ENCODE peak calls at places on chromosomes 13 and 19, in five cellular contexts. Z is transverse colon, T is K562, U is suprapubic skin, D is GM12878. S is an unnamed sample. For H3K36me3, the result is how much of the 10 kb centered on the place peaks cover.

GRCh38 chr19:10074153-10074552 is 12.0 kb upstream of the SHFL start:
- DNase-seq in Z (no peak), T (peak), U (no peak), D (no peak), S (no peak)

GRCh38 chr13:113035209-113035800 is 66.3 kb downstream of the MCF2L start:
- DNase-seq in Z (no peak), T (no peak), U (no peak), D (no peak), S (no peak)

GRCh38 chr13:109668433-109669233 is 117.8 kb downstream of the IRS2 start:
- DNase-seq in Z (no peak), T (no peak), U (no peak), D (no peak), S (no peak)

GRCh38 chr13:111472559-111473460 is 152.4 kb downstream of the TEX29 start:
- DNase-seq in Z (no peak), T (no peak), U (no peak), D (no peak), S (peak)

GRCh38 chr13:41029629-41030028 is 10.5 kb upstream of the ELF1 start:
- DNase-seq in Z (no peak), T (no peak), U (no peak), D (no peak), S (no peak)

GRCh38 chr13:113448885-113449692 is 4.2 kb downstream of the ADPRHL1 start:
- DNase-seq in Z (peak), T (peak), U (peak), D (peak), S (peak)

GRCh38 chr19:48454150-48454730 is 1.1 kb upstream of the KCNJ14 start:
- DNase-seq in Z (no peak), T (no peak), U (peak), D (no peak), S (no peak)

GRCh38 chr13:24085662-24086061 is 74.9 kb upstream of the SPATA13 start:
- DNase-seq in Z (no peak), T (no peak), U (no peak), D (no peak), S (no peak)

GRCh38 chr19:14059652-14060155 is 2.2 kb downstream of the PALM3 start:
- DNase-seq in Z (no peak), T (peak), U (no peak), D (no peak), S (no peak)

GRCh38 chr19:46841458-46842083 is 9.1 kb downstream of the AP2S1 start:
- DNase-seq in Z (peak), T (no peak), U (no peak), D (no peak), S (no peak)

GRCh38 chr13:80862466-80862865 is 521.5 kb upstream of the SPRY2 start:
- DNase-seq in Z (no peak), T (no peak), U (no peak), D (no peak), S (no peak)

GRCh38 chr13:40126301-40127085 is 471.0 kb downstream of the COG6 start:
- DNase-seq in Z (no peak), T (no peak), U (no peak), D (no peak), S (no peak)

GRCh38 chr19:39052846-39053245 is 20.5 kb upstream of the FBXO27 start:
- DNase-seq in Z (no peak), T (no peak), U (no peak), D (no peak), S (no peak)

GRCh38 chr19:10760268-10760944 is 42.5 kb downstream of the DNM2 start:
- DNase-seq in Z (peak), T (no peak), U (no peak), D (no peak), S (no peak)

GRCh38 chr13:63161219-63161618 is 1745.6 kb upstream of the PCDH20 start:
- DNase-seq in Z (no peak), T (no peak), U (no peak), D (no peak), S (no peak)

GRCh38 chr19:38538793-38539528 is 78.8 kb downstream of the MAP4K1 start:
- DNase-seq in Z (no peak), T (no peak), U (no peak), D (no peak), S (no peak)

GRCh38 chr19:14318873-14319272 is 62.4 kb upstream of the ADGRE5 start:
- DNase-seq in Z (peak), T (peak), U (no peak), D (no peak), S (no peak)

GRCh38 chr19:9961103-9961502 is 24.8 kb upstream of the OLFM2 start:
- DNase-seq in Z (no peak), T (no peak), U (no peak), D (no peak), S (no peak)

GRCh38 chr19:28372800-28373199 is 840.2 kb downstream of the UQCRFS1 start:
- DNase-seq in Z (no peak), T (no peak), U (no peak), D (no peak), S (no peak)

GRCh38 chr13:26600345-26600761 is 42.9 kb downstream of the WASF3 start:
- DNase-seq in Z (no peak), T (no peak), U (no peak), D (no peak), S (peak)

GRCh38 chr19:53978975-53979801 is 12.2 kb upstream of the CACNG6 start:
- DNase-seq in Z (no peak), T (no peak), U (no peak), D (no peak), S (no peak)

GRCh38 chr13:59358014-59358413 is 805.7 kb downstream of the DIAPH3 start:
- DNase-seq in Z (no peak), T (no peak), U (no peak), D (no peak), S (no peak)

GRCh38 chr19:40442328-40443130 is 1.6 kb downstream of the SERTAD3 start:
- DNase-seq in Z (peak), T (no peak), U (no peak), D (no peak), S (no peak)

DNA sequence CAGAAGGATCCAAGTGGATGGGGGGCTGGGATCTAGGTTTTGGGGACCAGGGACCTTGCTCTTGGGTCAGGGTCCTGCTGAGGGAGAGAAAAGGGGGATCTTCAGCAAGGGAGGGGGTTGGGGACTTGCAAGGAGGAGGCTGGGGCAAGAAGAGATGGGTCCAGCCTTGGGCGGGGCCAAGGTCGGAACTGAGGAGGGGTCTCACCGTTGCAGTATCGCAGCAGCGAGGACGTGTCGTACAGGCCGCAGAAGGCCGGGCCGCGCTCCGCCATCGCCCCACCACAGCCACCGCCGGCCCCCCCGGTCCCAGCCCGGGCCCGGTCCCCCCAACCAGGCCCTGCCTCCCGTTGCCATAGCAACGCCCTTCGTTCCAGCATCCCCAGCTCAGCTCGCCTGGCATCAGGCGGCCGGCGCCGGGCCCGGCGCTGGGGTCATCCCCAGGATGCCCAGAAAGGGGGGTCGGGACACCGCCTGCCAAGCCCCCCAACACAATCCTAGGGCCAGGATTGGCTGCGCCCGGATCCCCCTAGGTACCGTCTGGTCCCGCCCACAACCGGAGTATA is 6.0 kb upstream of the EML2 start:
- DNase-seq in Z (no peak), T (no peak), U (no peak), D (no peak), S (peak)
- TF ChIP-seq EP300 in Z (no peak), T (no peak), U (no peak), D (no peak), S (no peak)

DNA sequence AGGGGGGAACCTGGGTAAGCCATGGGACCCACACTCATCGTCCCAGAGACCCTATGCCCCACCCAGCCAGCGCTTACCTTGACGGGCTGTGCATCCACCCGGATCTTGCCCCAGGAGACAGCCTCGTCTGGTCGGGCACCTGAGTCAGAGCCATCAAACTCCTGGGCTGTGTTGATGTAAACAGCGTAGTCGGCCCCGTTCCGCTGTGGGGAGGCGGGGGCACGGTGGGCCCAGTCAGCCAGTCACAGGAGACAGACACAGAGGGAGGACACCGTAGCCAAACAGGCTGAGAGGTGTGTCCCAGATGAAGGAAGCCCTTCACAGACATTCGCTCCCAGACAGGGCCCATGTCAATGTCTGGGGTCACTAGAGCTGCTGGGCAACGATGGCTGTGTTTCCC is 5.7 kb downstream of the DHPS start:
- DNase-seq in Z (no peak), T (no peak), U (no peak), D (no peak), S (no peak)
- H3K36me3 ChIP-seq in Z (under half), T (half or more), U (half or more), D (under half), S (half or more)

GRCh38 chr19:18397242-18398202 is at the start of gene LRRC25:
- DNase-seq in Z (no peak), T (peak), U (no peak), D (no peak), S (peak)
- TF ChIP-seq POLR2AphosphoS5 in Z (peak), T (no peak), U (no peak), D (no peak), S (peak)

DNA sequence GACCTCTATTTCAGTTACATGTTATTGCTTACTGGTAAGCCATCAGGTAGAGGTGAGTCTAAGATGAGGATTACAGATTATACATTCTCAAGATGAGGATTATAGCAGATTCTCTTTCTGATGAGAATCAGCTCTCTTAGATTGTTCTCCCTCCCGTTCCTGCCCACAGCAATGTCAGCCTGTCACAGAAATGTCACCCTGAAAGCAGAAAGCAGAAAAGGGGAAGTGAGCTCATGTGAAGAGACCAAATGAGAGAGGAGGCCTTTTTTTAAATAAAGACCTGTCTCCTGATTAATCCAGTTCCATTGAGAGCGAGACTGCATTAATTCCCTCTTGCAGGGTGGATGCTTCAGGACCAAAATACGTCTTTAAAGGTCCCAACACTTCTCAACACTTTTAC is 445.6 kb downstream of the KCTD12 start:
- DNase-seq in Z (no peak), T (no peak), U (no peak), D (peak), S (no peak)
- TF ChIP-seq EP300 in Z (no peak), T (no peak), U (no peak), D (no peak), S (no peak)